ENCODE peak calls at places on chromosome 15, in five cellular contexts. C, J, U, T and L are unnamed samples.
A peak's percentile ranks its signal among the peaks of the same experiment; 100 is the strongest.

GRCh38 chr15:71780349-71780976 is 29.9 kb upstream of the NR2E3 start:
- DNase-seq in C (peak; percentile 71), J (no peak), U (no peak), T (no peak), L (no peak)

GRCh38 chr15:55970286-55970685 is 23.1 kb downstream of the NEDD4 start:
- DNase-seq in C (no peak), J (no peak), U (no peak), T (no peak), L (no peak)

GRCh38 chr15:58247803-58248503 is 109.8 kb downstream of the AQP9 start:
- DNase-seq in C (no peak), J (no peak), U (peak; percentile 76), T (no peak), L (peak; percentile 91)

GRCh38 chr15:51133140-51133630 is 38.5 kb upstream of the TNFAIP8L3 start:
- DNase-seq in C (no peak), J (no peak), U (no peak), T (no peak), L (no peak)

GRCh38 chr15:85592148-85592547 is 202.6 kb downstream of the KLHL25 start:
- DNase-seq in C (no peak), J (no peak), U (no peak), T (no peak), L (no peak)

GRCh38 chr15:68303560-68304436 is 26.3 kb downstream of the FEM1B start:
- DNase-seq in C (no peak), J (no peak), U (no peak), T (no peak), L (no peak)

GRCh38 chr15:27017168-27017809 is 46.3 kb downstream of the GABRG3 start:
- DNase-seq in C (peak; percentile 85), J (no peak), U (no peak), T (no peak), L (no peak)

GRCh38 chr15:51016615-51017014 is 78.1 kb downstream of the TNFAIP8L3 start:
- DNase-seq in C (no peak), J (no peak), U (no peak), T (no peak), L (no peak)

GRCh38 chr15:39869251-39869650 is 50.8 kb downstream of the GPR176 start:
- DNase-seq in C (no peak), J (no peak), U (no peak), T (no peak), L (no peak)

GRCh38 chr15:85755942-85756341 is 38.8 kb downstream of the KLHL25 start:
- DNase-seq in C (no peak), J (no peak), U (no peak), T (no peak), L (no peak)

GRCh38 chr15:49619226-49619625 is 1.4 kb downstream of the FAM227B start:
- DNase-seq in C (no peak), J (no peak), U (no peak), T (no peak), L (no peak)
- H3K4me3 ChIP-seq in C (no peak overlapping the region), J (no peak overlapping the region), U (no peak overlapping the region), T (no peak overlapping the region), L (no peak overlapping the region)

GRCh38 chr15:80778621-80778963 is 578 bp upstream of the CEMIP start:
- DNase-seq in C (no peak), J (no peak), U (no peak), T (no peak), L (no peak)

GRCh38 chr15:80777836-80778620 is 1.1 kb upstream of the CEMIP start:
- DNase-seq in C (no peak), J (no peak), U (no peak), T (no peak), L (no peak)

GRCh38 chr15:80776420-80777045 is 2.6 kb upstream of the CEMIP start:
- DNase-seq in C (peak; percentile 90), J (peak; percentile 66), U (peak; percentile 27), T (peak; percentile 29), L (no peak)

GRCh38 chr15:80775340-80775739 is 3.8 kb upstream of the CEMIP start:
- DNase-seq in C (no peak), J (no peak), U (no peak), T (no peak), L (no peak)

GRCh38 chr15:80777137-80777536 is 2.0 kb upstream of the CEMIP start:
- DNase-seq in C (peak; percentile 35), J (no peak), U (no peak), T (no peak), L (no peak)
- H3K27ac ChIP-seq in C (no peak overlapping the region), J (no peak overlapping the region), U (no peak overlapping the region), T (no peak overlapping the region), L (no peak overlapping the region)

GRCh38 chr15:101445562-101446526 is 43.7 kb downstream of the PCSK6 start:
- DNase-seq in C (peak; percentile 59), J (no peak), U (peak; percentile 69), T (no peak), L (no peak)

GRCh38 chr15:101445109-101445508 is 44.4 kb downstream of the PCSK6 start:
- DNase-seq in C (no peak), J (no peak), U (no peak), T (no peak), L (no peak)

GRCh38 chr15:101447168-101447533 is 42.4 kb downstream of the PCSK6 start:
- DNase-seq in C (no peak), J (no peak), U (no peak), T (no peak), L (no peak)

GRCh38 chr15:101447561-101448071 is 41.9 kb downstream of the PCSK6 start:
- DNase-seq in C (no peak), J (no peak), U (no peak), T (no peak), L (no peak)

GRCh38 chr15:101446527-101447167 is 42.9 kb downstream of the PCSK6 start:
- DNase-seq in C (peak; percentile 54), J (no peak), U (no peak), T (no peak), L (no peak)
- H3K36me3 ChIP-seq in C (no peaks in the 10 kb centered on the region), J (no peaks in the 10 kb centered on the region), U (no peaks in the 10 kb centered on the region), T (no peaks in the 10 kb centered on the region), L (no peaks in the 10 kb centered on the region)

GRCh38 chr15:76345880-76346665 is 9.5 kb downstream of the ISL2 start:
- DNase-seq in C (peak; percentile 48), J (no peak), U (no peak), T (no peak), L (no peak)
- H3K4me3 ChIP-seq in C (peak overlapping the region; percentile 62), J (peak overlapping the region; percentile 52), U (peak overlapping the region; percentile 18), T (peak overlapping the region; percentile 53), L (no peak overlapping the region)

GRCh38 chr15:74277245-74277644 is 41.1 kb downstream of the CCDC33 start:
- DNase-seq in C (no peak), J (no peak), U (no peak), T (no peak), L (no peak)

GRCh38 chr15:74278269-74278668 is 42.1 kb downstream of the CCDC33 start:
- DNase-seq in C (no peak), J (no peak), U (no peak), T (no peak), L (no peak)

GRCh38 chr15:74276560-74276959 is 40.4 kb downstream of the CCDC33 start:
- DNase-seq in C (no peak), J (no peak), U (no peak), T (no peak), L (no peak)

GRCh38 chr15:74274485-74275038 is 38.4 kb downstream of the CCDC33 start:
- DNase-seq in C (no peak), J (no peak), U (no peak), T (no peak), L (no peak)

GRCh38 chr15:74275957-74276356 is 39.8 kb downstream of the CCDC33 start:
- DNase-seq in C (no peak), J (peak; percentile 12), U (no peak), T (no peak), L (no peak)
- H3K27ac ChIP-seq in C (no peak overlapping the region), J (no peak overlapping the region), U (no peak overlapping the region), T (no peak overlapping the region), L (no peak overlapping the region)

GRCh38 chr15:41072013-41072412 is 44.1 kb downstream of the INO80 start:
- DNase-seq in C (no peak), J (no peak), U (no peak), T (no peak), L (no peak)
- H3K36me3 ChIP-seq in C (no peaks in the 10 kb centered on the region), J (peaks cover 36% of the 10 kb centered on the region), U (peaks cover 7% of the 10 kb centered on the region), T (peaks cover 56% of the 10 kb centered on the region), L (peaks cover 8% of the 10 kb centered on the region)

DNA sequence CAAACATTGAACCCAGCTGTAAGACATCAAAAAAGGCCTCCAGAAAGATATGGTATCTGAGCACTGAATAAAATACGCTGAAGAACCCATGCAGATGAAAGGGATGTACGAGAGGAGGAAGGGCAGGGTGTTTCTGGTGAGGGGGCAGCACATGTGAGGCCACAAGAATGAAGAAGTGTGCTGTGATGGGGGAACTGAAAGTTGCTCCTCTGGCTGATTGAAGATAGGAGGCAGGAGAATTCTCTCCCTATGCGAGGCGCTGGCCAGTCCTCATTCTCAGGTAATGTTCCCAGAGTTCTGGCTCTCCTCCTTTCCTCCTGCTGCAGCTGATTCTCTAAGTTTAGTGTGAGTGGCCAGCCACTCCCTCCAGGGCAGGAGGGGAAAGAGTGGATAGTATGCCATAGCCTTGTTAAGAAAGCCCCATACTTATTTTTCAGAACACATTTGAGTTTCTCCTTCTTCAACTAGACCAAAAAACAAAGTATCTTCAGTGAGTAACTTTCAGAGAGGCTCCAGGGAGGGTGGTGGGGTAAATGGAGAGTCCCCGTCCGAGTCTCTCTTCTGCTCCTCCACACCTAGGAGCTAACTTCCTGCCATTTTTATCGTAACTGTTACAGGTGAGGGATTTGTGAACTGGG is 26.9 kb upstream of the MYO1E start:
- DNase-seq in C (no peak), J (no peak), U (no peak), T (no peak), L (no peak)
- H3K4me3 ChIP-seq in C (no peak overlapping the region), J (no peak overlapping the region), U (no peak overlapping the region), T (no peak overlapping the region), L (no peak overlapping the region)

GRCh38 chr15:73361331-73361730 is 7.4 kb downstream of the HCN4 start:
- DNase-seq in C (no peak), J (no peak), U (no peak), T (no peak), L (no peak)
- H3K27ac ChIP-seq in C (no peak overlapping the region), J (no peak overlapping the region), U (no peak overlapping the region), T (no peak overlapping the region), L (no peak overlapping the region)

DNA sequence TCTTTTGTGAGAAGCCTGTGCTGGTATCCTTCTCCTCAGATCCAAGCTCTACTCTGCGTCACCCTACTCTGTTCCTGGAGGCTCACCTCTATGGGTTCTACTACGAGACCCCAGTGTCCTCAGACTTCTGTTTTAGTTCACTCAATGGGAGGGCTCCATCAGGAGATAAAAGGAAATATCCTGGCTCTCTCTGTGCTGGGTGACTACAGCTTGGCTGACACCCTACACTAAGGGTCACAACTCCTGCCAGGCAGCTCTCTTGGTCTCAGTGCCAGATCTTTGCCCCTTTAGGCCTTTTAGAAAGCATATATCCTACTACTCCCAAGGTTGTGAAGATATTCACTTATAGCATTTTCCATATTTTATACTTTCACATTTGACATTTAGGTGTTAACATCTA is 46.5 kb downstream of the SPG11 start:
- DNase-seq in C (no peak), J (no peak), U (no peak), T (no peak), L (no peak)
- H3K36me3 ChIP-seq in C (no peaks in the 10 kb centered on the region), J (peaks cover 17% of the 10 kb centered on the region), U (no peaks in the 10 kb centered on the region), T (peaks cover 36% of the 10 kb centered on the region), L (peaks cover 5% of the 10 kb centered on the region)